ENCODE peak calls at places on chromosomes 11 and 22, in eight cellular contexts. B, S, H, U, J, W, L and Y are unnamed samples.

GRCh38 chr22:44441401-44442185 is 56.4 kb downstream of the RTL6 start:
- DNase-seq in B (no peak), S (no peak), H (no peak), U (no peak), J (no peak), W (no peak), L (no peak), Y (no peak)

GRCh38 chr22:31148953-31149627 is 8.8 kb upstream of the PLA2G3 start:
- DNase-seq in B (peak), S (peak), H (no peak), U (no peak), J (peak), W (peak), L (peak), Y (peak)

GRCh38 chr11:19561011-19561410 is 151.6 kb upstream of the NAV2 start:
- DNase-seq in B (no peak), S (no peak), H (no peak), U (no peak), J (no peak), W (no peak), L (no peak), Y (no peak)

GRCh38 chr11:128629516-128630106 is 42.3 kb upstream of the ETS1 start:
- DNase-seq in B (no peak), S (no peak), H (no peak), U (no peak), J (peak), W (no peak), L (no peak), Y (no peak)

GRCh38 chr11:85086511-85087284 is 540.4 kb downstream of the DLG2 start:
- DNase-seq in B (no peak), S (no peak), H (no peak), U (no peak), J (no peak), W (no peak), L (no peak), Y (no peak)

GRCh38 chr22:30718938-30719337 is 24.3 kb downstream of the OSBP2 start:
- DNase-seq in B (no peak), S (no peak), H (no peak), U (no peak), J (no peak), W (no peak), L (no peak), Y (no peak)

GRCh38 chr22:37501610-37502341 is 15.6 kb upstream of the MFNG start:
- DNase-seq in B (no peak), S (no peak), H (peak), U (no peak), J (no peak), W (no peak), L (peak), Y (no peak)

GRCh38 chr11:92045325-92045724 is 179.3 kb upstream of the FAT3 start:
- DNase-seq in B (no peak), S (no peak), H (no peak), U (no peak), J (no peak), W (no peak), L (no peak), Y (no peak)

GRCh38 chr11:33344611-33345010 is 87.4 kb downstream of the HIPK3 start:
- DNase-seq in B (no peak), S (no peak), H (no peak), U (no peak), J (peak), W (no peak), L (no peak), Y (no peak)

GRCh38 chr11:127454856-127455255 is 454.3 kb upstream of the KIRREL3 start:
- DNase-seq in B (no peak), S (no peak), H (no peak), U (no peak), J (no peak), W (no peak), L (no peak), Y (no peak)

GRCh38 chr22:40572976-40573375 is 63.5 kb downstream of the MRTFA start:
- DNase-seq in B (no peak), S (no peak), H (no peak), U (no peak), J (no peak), W (no peak), L (no peak), Y (no peak)

GRCh38 chr11:125348704-125349635 is 147.1 kb downstream of the FEZ1 start:
- DNase-seq in B (peak), S (peak), H (no peak), U (peak), J (peak), W (no peak), L (peak), Y (peak)

GRCh38 chr22:39129746-39130145 is 22.7 kb downstream of the CBX7 start:
- DNase-seq in B (no peak), S (no peak), H (no peak), U (no peak), J (no peak), W (no peak), L (no peak), Y (no peak)

GRCh38 chr22:38305481-38306448 is 11.5 kb downstream of the CSNK1E start:
- DNase-seq in B (peak), S (peak), H (no peak), U (peak), J (peak), W (no peak), L (no peak), Y (no peak)

GRCh38 chr11:86068138-86068861 is 584 bp downstream of the PICALM start:
- DNase-seq in B (peak), S (peak), H (peak), U (peak), J (peak), W (no peak), L (peak), Y (peak)

GRCh38 chr11:46009647-46010046 is 87.2 kb downstream of the LARGE2 start:
- DNase-seq in B (no peak), S (no peak), H (no peak), U (no peak), J (no peak), W (no peak), L (no peak), Y (no peak)

GRCh38 chr22:30314918-30315317 is 11.8 kb downstream of the TBC1D10A start:
- DNase-seq in B (peak), S (peak), H (no peak), U (no peak), J (peak), W (no peak), L (no peak), Y (peak)

GRCh38 chr11:35089724-35090505 is 49.1 kb upstream of the CD44 start:
- DNase-seq in B (no peak), S (no peak), H (no peak), U (no peak), J (peak), W (no peak), L (no peak), Y (no peak)

GRCh38 chr11:69931060-69931910 is 112.1 kb upstream of the FGF3 start:
- DNase-seq in B (no peak), S (no peak), H (no peak), U (no peak), J (no peak), W (no peak), L (no peak), Y (no peak)

GRCh38 chr11:63237413-63237812 is 6.0 kb downstream of the SLC22A25 start:
- DNase-seq in B (no peak), S (no peak), H (no peak), U (no peak), J (no peak), W (no peak), L (no peak), Y (no peak)

GRCh38 chr11:66317766-66318575 is 1.1 kb upstream of the CD248 start:
- DNase-seq in B (peak), S (peak), H (peak), U (no peak), J (peak), W (peak), L (peak), Y (peak)

GRCh38 chr11:68373189-68373809 is 60.9 kb downstream of the LRP5 start:
- DNase-seq in B (no peak), S (no peak), H (no peak), U (no peak), J (no peak), W (no peak), L (no peak), Y (no peak)

GRCh38 chr11:2675540-2675939 is 24.3 kb downstream of the KCNQ1OT1 start:
- DNase-seq in B (no peak), S (no peak), H (no peak), U (no peak), J (no peak), W (no peak), L (no peak), Y (no peak)